ENCODE peak calls at places on chromosomes 11 and 22, in seven cellular contexts. Y is ovary, I is Peyer's patch, Z is transverse colon, N is epithelial cell of esophagus, F is skeletal muscle cell, Q is heart right ventricle. E is an unnamed sample.

GRCh38 chr11:125873881-125874555 is 13.4 kb upstream of the HYLS1 start:
- DNase-seq in Z (no peak), Q (no peak), F (no peak), I (no peak), N (no peak), Y (no peak), E (no peak)

GRCh38 chr11:11163256-11163655 is 189.8 kb downstream of the CSNK2A3 start:
- DNase-seq in F (no peak), I (no peak), Z (no peak), Q (no peak), N (no peak), Y (no peak), E (no peak)

GRCh38 chr11:20327377-20327776 is 36.1 kb upstream of the HTATIP2 start:
- DNase-seq in I (no peak), Z (no peak), Y (no peak), N (no peak), Q (no peak), F (no peak), E (no peak)

GRCh38 chr11:112589132-112589531 is 328.5 kb upstream of the PLET1 start:
- DNase-seq in Z (no peak), N (no peak), Q (no peak), Y (no peak), I (no peak), F (no peak), E (no peak)

GRCh38 chr11:14678350-14678749 is 34.7 kb downstream of the PDE3B start:
- DNase-seq in Z (no peak), Y (no peak), I (no peak), N (no peak), F (no peak), Q (no peak), E (no peak)

GRCh38 chr11:65899356-65900124 is 648 bp downstream of the FOSL1 start:
- DNase-seq in I (peak; percentile 79), Q (peak; percentile 62), Z (peak; percentile 67), Y (peak; percentile 26), N (no peak), F (no peak), E (peak; percentile 92)

GRCh38 chr11:33646629-33647028 is 54.0 kb downstream of the C11orf91 start:
- DNase-seq in F (no peak), N (no peak), I (no peak), Q (no peak), Y (no peak), Z (no peak), E (no peak)

GRCh38 chr11:35852056-35852455 is 91.8 kb upstream of the LDLRAD3 start:
- DNase-seq in I (no peak), N (no peak), Z (peak; percentile 9), F (no peak), Q (no peak), Y (no peak), E (no peak)

GRCh38 chr11:70694371-70694770 is 296.0 kb downstream of the CTTN start:
- DNase-seq in N (no peak), Z (no peak), I (no peak), Q (no peak), Y (no peak), F (no peak), E (peak; percentile 37)

GRCh38 chr11:59182457-59183151 is 10.7 kb downstream of the DTX4 start:
- DNase-seq in F (no peak), Q (no peak), Z (peak; percentile 78), Y (no peak), I (peak; percentile 82), N (peak; percentile 63), E (no peak)

GRCh38 chr11:57219021-57219627 is 17.9 kb downstream of the APLNR start:
- DNase-seq in Z (no peak), F (no peak), N (peak; percentile 26), Q (no peak), I (no peak), Y (no peak), E (no peak)

GRCh38 chr11:58334708-58335107 is 24.2 kb downstream of the OR5B17 start:
- DNase-seq in N (peak; percentile 86), F (peak; percentile 80), Z (no peak), Q (no peak), I (no peak), Y (no peak), E (no peak)

GRCh38 chr11:84564180-84564866 is 1062.8 kb downstream of the DLG2 start:
- DNase-seq in N (peak; percentile 60), Y (no peak), I (no peak), Z (peak; percentile 51), Q (no peak), F (no peak), E (no peak)

GRCh38 chr11:76329983-76330382 is 50.9 kb downstream of the THAP12 start:
- DNase-seq in F (no peak), Z (no peak), I (no peak), Y (no peak), Q (no peak), N (no peak), E (no peak)

GRCh38 chr11:69921429-69922014 is 102.3 kb upstream of the FGF3 start:
- DNase-seq in F (no peak), N (no peak), I (peak; percentile 36), Y (no peak), Z (no peak), Q (no peak), E (peak; percentile 59)

GRCh38 chr11:2363816-2364370 is 13.2 kb upstream of the CD81 start:
- DNase-seq in F (no peak), Z (no peak), Q (no peak), N (no peak), Y (no peak), I (no peak), E (no peak)

GRCh38 chr11:128610765-128611617 is 23.6 kb upstream of the ETS1 start:
- DNase-seq in F (no peak), Z (peak; percentile 77), N (no peak), Y (no peak), I (no peak), Q (no peak), E (peak; percentile 94)

GRCh38 chr22:25404556-25404922 is 159.9 kb upstream of the GRK3 start:
- DNase-seq in N (no peak), Q (peak; percentile 48), F (no peak), I (no peak), Z (no peak), Y (no peak), E (peak; percentile 84)

GRCh38 chr22:25402160-25402500 is 162.3 kb upstream of the GRK3 start:
- DNase-seq in Q (no peak), N (no peak), Z (no peak), F (no peak), I (no peak), Y (no peak), E (no peak)

GRCh38 chr22:25403752-25404471 is 160.6 kb upstream of the GRK3 start:
- DNase-seq in I (no peak), Q (no peak), F (no peak), Y (no peak), N (peak; percentile 26), Z (no peak), E (no peak)

GRCh38 chr22:25402501-25403283 is 161.8 kb upstream of the GRK3 start:
- DNase-seq in Y (peak; percentile 58), Q (no peak), N (peak; percentile 51), Z (peak; percentile 35), F (no peak), I (no peak), E (no peak)

GRCh38 chr22:25403284-25403606 is 161.2 kb upstream of the GRK3 start:
- DNase-seq in F (no peak), Y (no peak), N (no peak), Q (no peak), Z (no peak), I (no peak), E (no peak)
- H3K4me3 ChIP-seq in F (peak overlapping the region; percentile 64), Y (no peak overlapping the region), N (peak overlapping the region; percentile 58), Q (no peak overlapping the region), Z (peak overlapping the region; percentile 98), I (peak overlapping the region; percentile 75), E (peak overlapping the region; percentile 79)

GRCh38 chr11:62678770-62679696 is at the start of gene UBXN1:
- DNase-seq in Y (peak; percentile 88), N (peak; percentile 89), Q (peak; percentile 88), Z (peak; percentile 92), I (peak; percentile 89), F (peak; percentile 92), E (peak; percentile 96)

GRCh38 chr11:62678433-62678769 is 472 bp downstream of the UBXN1 start:
- DNase-seq in N (no peak), Q (no peak), I (no peak), Y (no peak), Z (no peak), F (no peak), E (no peak)

GRCh38 chr11:62676698-62677097 is 2.2 kb downstream of the UBXN1 start:
- DNase-seq in Y (no peak), N (no peak), F (no peak), Q (no peak), I (no peak), Z (no peak), E (no peak)

GRCh38 chr11:62677709-62678108 is 1.2 kb downstream of the UBXN1 start:
- DNase-seq in N (no peak), Z (no peak), Q (no peak), F (no peak), Y (no peak), I (no peak), E (no peak)

DNA sequence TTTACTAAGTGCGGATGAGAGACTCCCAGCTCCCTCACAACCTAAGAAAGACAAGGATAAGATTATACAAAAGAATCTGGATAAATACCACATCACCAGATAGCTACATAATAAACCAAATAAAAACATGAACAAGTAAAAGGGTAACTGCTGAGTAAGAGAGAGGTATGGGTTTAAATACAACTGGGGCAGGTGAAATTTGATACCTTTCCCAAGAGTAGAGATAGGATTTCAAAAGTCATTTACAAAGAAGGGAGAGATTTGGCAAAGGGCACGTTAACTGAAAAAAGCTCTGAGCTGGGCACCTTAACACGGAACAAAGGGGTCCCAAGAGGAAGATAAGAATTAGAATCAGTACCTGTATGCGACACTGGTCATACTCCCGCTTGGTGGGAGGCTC is 1.7 kb downstream of the UBXN1 start:
- DNase-seq in N (no peak), F (no peak), Y (no peak), I (no peak), Q (no peak), Z (no peak), E (no peak)
- H3K4me3 ChIP-seq in N (no peak overlapping the region), F (no peak overlapping the region), Y (no peak overlapping the region), I (no peak overlapping the region), Q (no peak overlapping the region), Z (no peak overlapping the region), E (no peak overlapping the region)

DNA sequence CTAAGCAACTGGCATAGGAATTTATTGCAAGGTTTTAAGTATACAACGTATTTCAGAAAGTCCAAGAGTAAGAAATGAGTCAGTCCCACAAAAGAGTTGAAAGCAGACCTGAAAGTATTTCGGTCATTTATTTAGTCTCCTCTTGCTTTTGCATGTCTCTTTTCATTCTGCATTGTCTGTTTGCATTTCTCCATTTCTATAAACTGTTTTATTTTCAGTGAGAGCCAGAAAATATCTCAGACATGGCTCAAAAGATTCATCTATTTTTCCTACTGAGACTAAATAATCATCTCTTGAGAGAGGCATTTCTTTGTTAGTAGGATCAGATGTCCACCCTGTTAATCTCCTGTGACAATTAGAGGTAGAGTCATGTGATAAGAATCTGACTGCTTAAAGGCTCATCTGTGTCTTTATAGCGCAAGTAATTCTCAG is 219.1 kb upstream of the CCDC179 start:
- DNase-seq in Y (no peak), I (no peak), Q (no peak), Z (no peak), N (no peak), F (peak; percentile 12), E (no peak)
- H3K4me3 ChIP-seq in Y (no peak overlapping the region), I (no peak overlapping the region), Q (no peak overlapping the region), Z (no peak overlapping the region), N (no peak overlapping the region), F (no peak overlapping the region), E (no peak overlapping the region)

DNA sequence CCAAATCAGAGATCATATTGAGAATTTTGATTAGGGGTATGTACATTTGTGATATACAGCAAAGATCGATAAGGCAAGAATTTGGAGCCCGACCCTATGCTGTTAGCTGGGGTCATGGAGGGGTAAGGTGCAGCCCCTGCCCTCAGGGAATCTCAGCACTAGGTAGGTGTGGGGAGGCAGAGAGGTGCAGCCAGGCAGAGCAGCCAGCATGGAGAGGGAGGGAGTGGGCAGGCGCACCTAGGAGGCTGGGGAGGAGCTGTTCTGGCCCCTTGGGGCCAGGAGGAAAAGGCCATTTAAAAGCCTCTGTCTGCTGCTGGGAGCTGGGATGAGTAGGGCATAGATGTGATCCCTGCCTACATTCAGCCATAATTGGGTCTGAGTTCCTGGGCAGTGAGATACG is 293.0 kb downstream of the TBC1D22A start:
- DNase-seq in F (no peak), Z (no peak), Q (no peak), I (peak; percentile 23), Y (no peak), N (no peak), E (peak; percentile 19)
- H3K4me3 ChIP-seq in F (no peak overlapping the region), Z (no peak overlapping the region), Q (no peak overlapping the region), I (no peak overlapping the region), Y (no peak overlapping the region), N (no peak overlapping the region), E (no peak overlapping the region)

E was measured in spleen.